ENCODE peak calls at places on chromosomes 6 and 20, in eight cellular contexts. J is tibial nerve, U is IMR-90, T is upper lobe of left lung, S is breast epithelium, Q is body of pancreas, C is heart left ventricle, G is uterus. N is an unnamed sample.

GRCh38 chr6:7267521-7268091 is 45.4 kb downstream of the SSR1 start:
- DNase-seq in U (peak), Q (peak), S (peak), G (no peak), J (no peak), T (peak), C (no peak), N (no peak)

GRCh38 chr6:138086573-138087196 is 20.5 kb downstream of the PERP start:
- DNase-seq in J (no peak), U (peak), S (no peak), T (no peak), Q (peak), G (no peak), C (no peak), N (no peak)

GRCh38 chr20:17617868-17618672 is 48.2 kb downstream of the DSTN start:
- DNase-seq in G (peak), S (peak), U (no peak), Q (peak), T (peak), J (peak), C (no peak), N (peak)

GRCh38 chr20:18527836-18528235 is 20.1 kb downstream of the SEC23B start:
- DNase-seq in T (no peak), C (no peak), U (peak), J (no peak), S (no peak), G (no peak), Q (no peak), N (no peak)

GRCh38 chr20:45340951-45341350 is 7.3 kb downstream of the SDC4 start:
- DNase-seq in J (no peak), G (no peak), S (no peak), U (no peak), T (no peak), C (no peak), Q (no peak), N (no peak)

GRCh38 chr6:127415096-127415495 is 44.1 kb downstream of the KIAA0408 start:
- DNase-seq in S (no peak), G (no peak), C (no peak), T (no peak), Q (no peak), U (no peak), J (no peak), N (no peak)

GRCh38 chr20:46694484-46694883 is 5.2 kb upstream of the TP53RK start:
- DNase-seq in G (no peak), U (peak), T (no peak), S (no peak), Q (no peak), J (no peak), C (no peak), N (no peak)

GRCh38 chr6:90286884-90287488 is 9.7 kb downstream of the BACH2 start:
- DNase-seq in G (peak), Q (peak), S (no peak), U (peak), C (no peak), T (peak), J (no peak), N (no peak)

GRCh38 chr6:32604434-32604877 is 14.8 kb upstream of the HLA-DRB1 start:
- DNase-seq in Q (no peak), U (no peak), S (no peak), T (no peak), G (no peak), J (no peak), C (no peak), N (no peak)

GRCh38 chr6:43496370-43497128 is 13.6 kb downstream of the LRRC73 start:
- DNase-seq in J (no peak), S (peak), C (no peak), T (no peak), U (peak), G (no peak), Q (no peak), N (no peak)

GRCh38 chr6:94213176-94213575 is 793.8 kb upstream of the EPHA7 start:
- DNase-seq in S (no peak), U (no peak), Q (no peak), G (no peak), J (no peak), C (no peak), T (no peak), N (no peak)

GRCh38 chr6:13614126-13614925 is 809 bp upstream of the NOL7 start:
- DNase-seq in U (no peak), Q (peak), J (no peak), S (no peak), C (no peak), G (no peak), T (peak), N (no peak)

GRCh38 chr6:79234150-79235022 is at the start of gene HMGN3:
- DNase-seq in U (peak), G (peak), Q (peak), S (peak), T (peak), J (peak), C (peak), N (no peak)
- TF ChIP-seq POLR2A in U (no peak), G (peak), Q (peak), S (peak), T (peak), J (peak), C (no peak), N (no peak)

GRCh38 chr20:58309607-58310290 is at the start of gene RAB22A:
- DNase-seq in U (peak), Q (peak), C (peak), T (peak), J (peak), S (peak), G (peak), N (no peak)

GRCh38 chr20:58307270-58307669 is 2.2 kb upstream of the RAB22A start:
- DNase-seq in C (no peak), S (no peak), Q (no peak), J (no peak), G (no peak), T (no peak), U (no peak), N (no peak)

GRCh38 chr20:58310291-58310782 is 822 bp downstream of the RAB22A start:
- DNase-seq in J (no peak), G (no peak), C (no peak), S (no peak), U (peak), T (no peak), Q (no peak), N (no peak)

GRCh38 chr20:58308290-58308679 is 1.2 kb upstream of the RAB22A start:
- DNase-seq in J (no peak), U (no peak), C (no peak), T (no peak), Q (no peak), G (no peak), S (no peak), N (no peak)

DNA sequence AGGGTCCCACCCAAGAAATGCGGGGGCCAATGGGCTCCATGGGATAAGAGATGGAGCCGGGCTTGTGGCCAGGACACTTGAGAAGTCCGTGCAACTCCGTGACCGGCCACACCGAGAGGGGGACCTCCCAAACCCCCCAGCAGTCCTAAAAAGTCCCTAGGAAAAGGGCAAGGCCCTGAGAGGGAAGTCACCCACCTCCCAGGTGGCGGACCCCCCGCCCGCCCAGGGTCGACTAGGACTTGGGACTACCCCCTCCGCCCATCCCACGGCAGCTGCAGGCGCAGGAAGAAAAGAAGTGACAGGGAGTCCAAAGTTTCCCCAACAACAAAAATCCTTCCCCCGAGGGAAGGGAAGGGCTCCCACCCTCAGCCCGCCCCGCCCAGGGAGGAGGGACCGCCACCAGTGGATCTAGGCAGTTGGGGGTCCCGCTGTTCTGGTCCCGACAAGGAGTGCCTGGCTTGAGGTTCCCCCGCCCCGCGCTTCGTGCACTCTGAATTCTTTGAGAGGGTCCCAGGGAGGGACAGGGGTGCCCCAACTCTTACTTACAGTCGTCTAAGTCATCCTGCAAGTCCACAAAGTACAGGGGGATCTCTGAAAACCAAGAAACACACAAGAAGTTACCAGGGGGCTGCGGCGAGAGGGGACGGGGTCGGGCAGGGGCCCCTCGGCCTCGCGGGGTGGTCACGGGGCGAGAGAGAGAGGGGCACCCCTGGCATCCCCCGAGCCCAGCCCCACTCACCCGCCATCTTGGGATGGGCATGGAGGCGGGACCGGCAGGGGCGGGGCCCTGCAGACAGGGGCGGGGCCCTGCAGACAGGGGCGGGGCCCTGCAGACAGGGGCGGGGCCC is 611 bp upstream of the RAB22A start:
- DNase-seq in S (peak), J (peak), U (peak), G (peak), Q (peak), T (peak), C (peak), N (no peak)
- TF ChIP-seq POLR2A in S (no peak), J (no peak), U (no peak), G (no peak), Q (peak), T (no peak), C (no peak), N (no peak)

DNA sequence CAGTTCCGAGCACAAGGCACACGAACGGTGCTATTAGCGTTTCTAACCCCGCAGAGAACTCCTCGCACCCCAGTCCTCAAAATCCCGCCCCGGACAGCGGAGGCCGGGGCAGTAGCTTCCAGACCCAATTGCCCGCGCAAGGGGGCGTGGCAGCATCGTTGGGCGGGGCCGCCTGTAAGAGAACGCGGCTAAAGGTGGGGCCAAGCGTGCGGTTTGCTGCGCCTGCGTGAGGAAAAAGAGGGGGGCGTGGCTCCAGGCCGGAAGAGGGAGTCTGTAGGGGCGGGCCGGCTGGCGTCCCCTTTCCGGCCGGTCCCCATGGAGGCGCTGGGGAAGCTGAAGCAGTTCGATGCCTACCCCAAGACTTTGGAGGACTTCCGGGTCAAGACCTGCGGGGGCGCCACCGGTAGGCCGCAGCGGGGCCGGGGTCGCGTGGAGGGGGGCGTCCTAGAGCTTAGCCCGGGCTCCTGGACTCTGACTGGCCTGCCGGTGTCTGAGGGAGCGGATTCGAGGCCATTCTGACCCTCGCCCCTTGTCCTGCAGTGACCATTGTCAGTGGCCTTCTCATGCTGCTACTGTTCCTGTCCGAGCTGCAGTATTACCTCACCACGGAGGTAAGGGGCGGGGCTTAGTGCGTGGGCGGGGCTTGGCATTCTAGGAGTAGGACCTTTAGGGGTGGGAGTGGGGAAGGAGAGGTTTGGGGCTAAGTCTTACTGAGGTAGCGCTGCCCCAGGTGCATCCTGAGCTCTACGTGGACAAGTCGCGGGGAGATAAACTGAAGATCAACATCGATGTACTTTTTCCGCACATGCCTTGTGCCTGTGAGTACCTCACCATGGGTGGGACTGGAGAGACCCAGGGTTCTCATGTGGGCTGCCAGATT is at the start of gene ERGIC3:
- DNase-seq in J (peak), S (peak), C (peak), T (peak), U (peak), Q (peak), G (peak), N (peak)
- TF ChIP-seq POLR2A in J (no peak), S (peak), C (no peak), T (peak), U (no peak), Q (peak), G (peak), N (no peak)

GRCh38 chr6:73637404-73637803 is 16.4 kb downstream of the SLC17A5 start:
- DNase-seq in J (no peak), G (no peak), C (no peak), Q (no peak), U (no peak), T (no peak), S (no peak), N (no peak)

GRCh38 chr6:73640179-73640750 is 13.5 kb downstream of the SLC17A5 start:
- DNase-seq in Q (no peak), C (no peak), T (no peak), J (no peak), G (no peak), S (no peak), U (peak), N (no peak)

GRCh38 chr6:73642530-73642929 is 11.3 kb downstream of the SLC17A5 start:
- DNase-seq in S (no peak), G (no peak), U (no peak), Q (no peak), C (no peak), J (no peak), T (no peak), N (no peak)

GRCh38 chr6:73636048-73636447 is 17.7 kb downstream of the SLC17A5 start:
- DNase-seq in G (no peak), J (no peak), C (no peak), S (no peak), U (no peak), Q (no peak), T (no peak), N (no peak)

GRCh38 chr6:73639015-73639414 is 14.8 kb downstream of the SLC17A5 start:
- DNase-seq in C (no peak), S (no peak), Q (no peak), J (no peak), U (no peak), G (no peak), T (no peak), N (no peak)
- TF ChIP-seq POLR2A in C (no peak), S (no peak), Q (no peak), J (no peak), U (no peak), G (no peak), T (no peak), N (no peak)

GRCh38 chr6:33886673-33887144 is 82.9 kb upstream of the MLN start:
- DNase-seq in C (peak), T (no peak), G (peak), U (peak), Q (no peak), S (no peak), J (no peak), N (no peak)
- TF ChIP-seq POLR2A in C (no peak), T (no peak), G (no peak), U (no peak), Q (no peak), S (no peak), J (no peak), N (no peak)

DNA sequence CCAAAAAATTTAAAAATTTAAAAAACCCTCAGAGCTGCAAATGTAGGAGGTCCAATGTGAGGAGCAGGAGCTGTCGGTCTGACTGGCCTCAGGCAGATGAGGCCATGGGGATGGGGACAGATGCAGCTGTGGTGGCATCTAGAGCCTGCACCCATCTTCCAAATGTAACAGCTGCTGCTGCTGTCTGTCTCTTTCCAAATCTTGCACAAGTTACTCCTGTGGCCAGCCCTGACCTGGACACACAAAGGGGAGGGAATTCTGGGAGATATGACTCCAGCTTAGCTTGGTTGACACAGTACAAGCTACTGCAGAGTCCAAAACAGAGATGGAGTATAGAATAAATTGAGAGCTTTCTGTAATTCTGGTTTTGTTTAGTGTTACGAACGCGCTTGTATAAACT is 115.2 kb downstream of the PRND start:
- DNase-seq in T (no peak), C (no peak), J (no peak), Q (no peak), S (no peak), G (no peak), U (no peak), N (no peak)
- TF ChIP-seq POLR2A in T (no peak), C (no peak), J (no peak), Q (no peak), S (no peak), G (no peak), U (no peak), N (no peak)

DNA sequence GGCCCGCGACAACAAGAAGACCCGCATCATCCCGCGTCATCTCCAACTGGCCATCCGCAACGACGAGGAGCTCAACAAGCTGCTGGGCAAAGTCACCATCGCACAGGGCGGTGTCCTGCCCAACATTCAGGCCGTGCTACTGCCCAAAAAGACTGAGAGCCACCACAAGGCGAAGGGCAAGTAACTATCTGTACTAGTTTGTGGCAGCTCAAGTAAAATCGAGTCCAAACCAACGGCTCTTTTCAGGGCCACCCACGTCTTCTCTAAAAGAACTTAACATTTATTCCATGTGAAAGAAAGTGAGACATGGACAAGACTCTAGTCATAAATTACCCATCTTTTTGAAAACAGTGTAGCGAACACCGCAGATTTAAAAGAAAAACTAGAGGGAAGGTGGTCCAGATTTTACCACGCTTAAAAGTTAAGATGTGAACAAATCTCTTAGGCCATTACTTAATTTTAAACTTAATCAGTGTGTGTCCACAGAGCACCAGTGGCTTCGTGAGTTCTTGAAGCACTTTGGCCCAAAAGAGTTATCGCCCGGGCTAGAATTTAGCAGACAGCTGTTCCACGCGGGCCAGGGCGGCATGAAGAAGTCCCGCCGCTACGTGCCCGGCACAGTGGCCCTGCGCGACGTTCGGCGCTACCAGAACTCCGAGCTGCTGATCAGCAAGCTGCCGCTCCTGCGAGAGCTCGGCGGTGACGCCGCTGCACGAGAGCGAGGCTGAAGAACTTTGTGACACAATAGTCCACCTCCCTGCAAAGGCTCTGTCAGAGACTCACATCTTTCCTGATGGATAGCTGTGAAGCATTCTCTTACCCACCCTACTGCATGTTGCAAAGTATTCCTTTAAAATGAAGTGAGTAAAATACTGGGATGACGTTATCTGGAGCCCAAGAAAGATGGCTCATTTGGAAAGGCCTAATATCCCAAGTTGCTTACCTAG is 113.9 kb upstream of the PRSS16 start:
- DNase-seq in U (peak), S (peak), J (no peak), Q (peak), G (peak), T (peak), C (peak), N (no peak)
- TF ChIP-seq POLR2A in U (peak), S (no peak), J (no peak), Q (peak), G (no peak), T (peak), C (no peak), N (no peak)